ENCODE peak calls at places on chromosome 2, in nine cellular contexts. X, S, D, C, J, E, K, N and T are unnamed samples.
A peak's percentile ranks its signal among the peaks of the same experiment; 100 is the strongest.

GRCh38 chr2:221289389-221289788 is 282.7 kb downstream of the EPHA4 start:
- DNase-seq in X (no peak), S (no peak), D (no peak), C (no peak), J (no peak), E (no peak), K (no peak), N (no peak), T (no peak)

GRCh38 chr2:207474871-207475485 is 54.8 kb upstream of the CREB1 start:
- DNase-seq in X (no peak), S (no peak), D (peak; percentile 13), C (no peak), J (peak; percentile 38), E (peak; percentile 58), K (no peak), N (peak; percentile 43), T (peak; percentile 45)

GRCh38 chr2:20604957-20605381 is 45.9 kb downstream of the HS1BP3 start:
- DNase-seq in X (no peak), S (no peak), D (no peak), C (no peak), J (peak; percentile 76), E (no peak), K (no peak), N (no peak), T (peak; percentile 56)

GRCh38 chr2:46850742-46851141 is 64.9 kb downstream of the MCFD2 start:
- DNase-seq in X (no peak), S (no peak), D (no peak), C (no peak), J (peak; percentile 93), E (no peak), K (no peak), N (no peak), T (peak; percentile 89)

GRCh38 chr2:11872247-11872947 is 126.0 kb downstream of the LPIN1 start:
- DNase-seq in X (no peak), S (no peak), D (no peak), C (no peak), J (no peak), E (no peak), K (no peak), N (no peak), T (no peak)

GRCh38 chr2:182193291-182193690 is 207.6 kb downstream of the PPP1R1C start:
- DNase-seq in X (no peak), S (no peak), D (no peak), C (no peak), J (no peak), E (no peak), K (no peak), N (no peak), T (no peak)

GRCh38 chr2:101432411-101433181 is 42.3 kb downstream of the RFX8 start:
- DNase-seq in X (no peak), S (no peak), D (no peak), C (no peak), J (no peak), E (no peak), K (no peak), N (no peak), T (no peak)

GRCh38 chr2:210302326-210302725 is 12.6 kb downstream of the MYL1 start:
- DNase-seq in X (no peak), S (no peak), D (no peak), C (no peak), J (no peak), E (no peak), K (no peak), N (no peak), T (no peak)

GRCh38 chr2:230719340-230719739 is 6.7 kb downstream of the CAB39 start:
- DNase-seq in X (no peak), S (no peak), D (no peak), C (no peak), J (no peak), E (no peak), K (no peak), N (no peak), T (no peak)

GRCh38 chr2:73366060-73366459 is 19.6 kb upstream of the ALMS1 start:
- DNase-seq in X (no peak), S (no peak), D (no peak), C (no peak), J (no peak), E (no peak), K (no peak), N (no peak), T (no peak)

GRCh38 chr2:121591199-121591598 is 58.1 kb downstream of the CLASP1 start:
- DNase-seq in X (no peak), S (no peak), D (no peak), C (no peak), J (no peak), E (no peak), K (no peak), N (no peak), T (no peak)

GRCh38 chr2:58638256-58638795 is 397.2 kb upstream of the FANCL start:
- DNase-seq in X (no peak), S (no peak), D (no peak), C (no peak), J (no peak), E (no peak), K (no peak), N (no peak), T (no peak)

GRCh38 chr2:131584380-131584779 is 56.7 kb downstream of the CCDC74A start:
- DNase-seq in X (no peak), S (no peak), D (no peak), C (no peak), J (no peak), E (no peak), K (no peak), N (no peak), T (no peak)

GRCh38 chr2:102703748-102704147 is 58.1 kb upstream of the TMEM182 start:
- DNase-seq in X (no peak), S (no peak), D (no peak), C (no peak), J (no peak), E (peak; percentile 43), K (no peak), N (peak; percentile 41), T (no peak)

GRCh38 chr2:242002944-242003343 is 133.4 kb downstream of the RTP5 start:
- DNase-seq in X (no peak), S (no peak), D (no peak), C (no peak), J (no peak), E (no peak), K (no peak), N (no peak), T (no peak)

GRCh38 chr2:164657129-164657528 is 35.8 kb upstream of the GRB14 start:
- DNase-seq in X (no peak), S (no peak), D (no peak), C (no peak), J (no peak), E (no peak), K (no peak), N (no peak), T (no peak)

GRCh38 chr2:1698188-1698945 is 45.9 kb downstream of the PXDN start:
- DNase-seq in X (no peak), S (no peak), D (no peak), C (no peak), J (no peak), E (no peak), K (no peak), N (no peak), T (no peak)

GRCh38 chr2:102442967-102443828 is 20.2 kb downstream of the IL18RAP start:
- DNase-seq in X (no peak), S (no peak), D (peak; percentile 11), C (no peak), J (no peak), E (peak; percentile 71), K (peak; percentile 15), N (peak; percentile 60), T (no peak)

GRCh38 chr2:196422361-196422760 is 217.2 kb upstream of the CCDC150 start:
- DNase-seq in X (no peak), S (no peak), D (no peak), C (no peak), J (no peak), E (no peak), K (no peak), N (no peak), T (no peak)

GRCh38 chr2:10187661-10188060 is 65.1 kb downstream of the RRM2 start:
- DNase-seq in X (no peak), S (no peak), D (no peak), C (no peak), J (no peak), E (no peak), K (no peak), N (no peak), T (no peak)
- TF ChIP-seq CTCF in X (no peak), S (no peak), D (no peak), C (no peak), J (no peak), E (no peak), K (no peak), N (no peak), T (no peak)

DNA sequence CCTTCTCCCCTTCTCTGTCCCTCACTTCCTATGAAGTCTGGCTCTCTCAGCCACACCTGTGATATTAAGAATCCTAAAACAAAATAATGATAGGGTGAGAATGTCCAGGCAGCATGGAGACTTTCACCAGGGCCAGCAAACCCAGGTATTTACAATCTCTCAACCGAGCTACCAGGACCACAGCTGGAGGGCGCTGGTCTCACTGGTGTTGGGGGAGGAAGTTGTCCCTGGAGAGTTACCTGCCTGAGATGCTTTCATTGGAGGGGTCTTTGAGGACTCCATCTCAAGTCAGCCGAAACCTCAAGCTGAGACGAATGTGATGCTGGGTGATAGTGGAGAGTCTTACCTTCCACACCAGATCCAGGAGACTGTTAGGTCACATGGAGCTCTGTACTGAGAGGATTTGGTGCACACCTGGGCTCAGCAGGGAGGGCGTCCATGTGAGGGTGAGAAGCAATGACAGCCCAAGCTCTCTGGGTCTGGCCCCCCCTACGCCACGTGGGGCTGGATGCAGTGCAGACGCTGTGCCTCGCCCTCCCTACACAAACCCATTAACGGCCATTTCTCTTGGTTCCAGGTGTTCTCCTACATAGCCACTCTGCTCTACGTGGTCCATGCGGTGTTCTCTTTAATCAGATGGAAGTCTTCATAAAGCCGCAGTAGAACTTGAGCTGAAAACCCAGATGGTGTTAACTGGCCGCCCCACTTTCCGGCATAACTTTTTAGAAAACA is 27.5 kb downstream of the MAL start:
- DNase-seq in X (no peak), S (no peak), D (no peak), C (no peak), J (no peak), E (no peak), K (no peak), N (no peak), T (no peak)
- TF ChIP-seq CTCF in X (no peak), S (no peak), D (no peak), C (no peak), J (no peak), E (no peak), K (no peak), N (no peak), T (no peak)

DNA sequence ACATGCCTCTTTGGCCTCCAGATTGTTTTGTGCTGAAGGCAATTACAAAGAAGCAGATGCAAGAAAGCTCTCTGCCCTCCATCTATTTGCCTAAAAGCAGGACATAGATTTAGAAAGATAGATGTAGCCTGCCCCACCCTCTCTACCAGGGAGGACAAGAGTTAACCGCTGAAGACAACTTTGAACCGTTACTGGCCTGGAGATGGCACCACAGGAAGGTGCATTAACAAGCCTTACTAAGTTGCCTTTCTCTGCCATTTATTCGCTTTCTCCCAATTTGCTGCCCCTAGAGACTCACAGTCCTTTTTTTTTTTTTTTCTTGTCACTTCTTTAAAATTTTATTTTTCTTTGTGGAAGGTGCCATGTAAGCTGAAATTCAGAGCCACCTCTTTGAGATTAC is 28.8 kb upstream of the RMDN2 start:
- DNase-seq in X (no peak), S (no peak), D (no peak), C (no peak), J (no peak), E (no peak), K (no peak), N (peak; percentile 32), T (no peak)
- TF ChIP-seq CTCF in X (no peak), S (no peak), D (no peak), C (no peak), J (no peak), E (no peak), K (no peak), N (peak; percentile 30), T (peak; percentile 9)

GRCh38 chr2:117968724-117969121 is 45.1 kb downstream of the CCDC93 start:
- DNase-seq in X (no peak), S (no peak), D (no peak), C (no peak), J (no peak), E (no peak), K (no peak), N (no peak), T (no peak)
- TF ChIP-seq CTCF in X (no peak), S (no peak), D (no peak), C (no peak), J (no peak), E (no peak), K (no peak), N (no peak), T (no peak)